ENCODE peak calls at places on chromosomes 11 and 22, in nine cellular contexts. V is RWPE1; R is GM23338; Q is CD4-positive, alpha-beta T cell; P is tibial artery; T is AG09309; U is fibroblast of mammary gland; K is GM13977; B is body of pancreas. I is an unnamed sample.

GRCh38 chr11:120228794-120229384 is 11.1 kb upstream of the POU2F3 start:
- DNase-seq in V (no peak), R (peak), Q (no peak), P (no peak), T (no peak), U (no peak), K (no peak), B (no peak), I (no peak)

GRCh38 chr11:1667906-1668305 is 29.1 kb upstream of the KRTAP5-6 start:
- DNase-seq in V (no peak), R (no peak), Q (no peak), P (peak), T (no peak), U (no peak), K (no peak), B (no peak), I (no peak)

GRCh38 chr11:2674681-2675131 is 25.1 kb downstream of the KCNQ1OT1 start:
- DNase-seq in V (no peak), R (peak), Q (no peak), P (peak), T (no peak), U (no peak), K (no peak), B (peak), I (no peak)

GRCh38 chr22:49788492-49788891 is 39.2 kb downstream of the BRD1 start:
- DNase-seq in V (no peak), R (no peak), Q (no peak), P (peak), T (no peak), U (peak), K (no peak), B (peak), I (no peak)

GRCh38 chr22:47606426-47606825 is 844.0 kb downstream of the TBC1D22A start:
- DNase-seq in V (no peak), R (no peak), Q (no peak), P (peak), T (no peak), U (no peak), K (no peak), B (no peak), I (no peak)

GRCh38 chr11:66341502-66342126 is 3.3 kb downstream of the BRMS1 start:
- DNase-seq in V (no peak), R (no peak), Q (no peak), P (no peak), T (no peak), U (no peak), K (no peak), B (no peak), I (no peak)

GRCh38 chr22:37043828-37044538 is 7.6 kb upstream of the KCTD17 start:
- DNase-seq in V (no peak), R (peak), Q (no peak), P (no peak), T (no peak), U (peak), K (peak), B (peak), I (peak)

GRCh38 chr22:24421428-24421931 is 5.9 kb upstream of the ADORA2A start:
- DNase-seq in V (no peak), R (peak), Q (peak), P (no peak), T (no peak), U (no peak), K (peak), B (no peak), I (peak)

GRCh38 chr11:76712125-76712524 is 41.6 kb upstream of the LRRC32 start:
- DNase-seq in V (no peak), R (no peak), Q (no peak), P (no peak), T (no peak), U (no peak), K (no peak), B (no peak), I (no peak)

GRCh38 chr22:19741053-19741452 is 17.7 kb downstream of the GP1BB start:
- DNase-seq in V (no peak), R (no peak), Q (no peak), P (no peak), T (no peak), U (no peak), K (no peak), B (no peak), I (no peak)

GRCh38 chr22:31082606-31083376 is 1.7 kb downstream of the SMTN start:
- DNase-seq in V (no peak), R (peak), Q (peak), P (peak), T (no peak), U (peak), K (peak), B (peak), I (peak)

GRCh38 chr11:125990244-125990643 is 44.4 kb downstream of the VSIG10L2 start:
- DNase-seq in V (no peak), R (no peak), Q (no peak), P (no peak), T (peak), U (peak), K (no peak), B (peak), I (peak)

GRCh38 chr22:17920992-17921650 is 103.2 kb downstream of the MICAL3 start:
- DNase-seq in V (no peak), R (no peak), Q (no peak), P (no peak), T (no peak), U (peak), K (no peak), B (no peak), I (no peak)

GRCh38 chr11:868802-869201 is 26.1 kb downstream of the TSPAN4 start:
- DNase-seq in V (no peak), R (no peak), Q (no peak), P (no peak), T (no peak), U (no peak), K (no peak), B (no peak), I (no peak)

GRCh38 chr11:69000831-69001245 is 12.2 kb downstream of the MRGPRF start:
- DNase-seq in V (peak), R (peak), Q (no peak), P (peak), T (peak), U (peak), K (no peak), B (peak), I (no peak)

GRCh38 chr22:17830041-17830961 is 56.0 kb upstream of the BID start:
- DNase-seq in V (peak), R (peak), Q (peak), P (peak), T (peak), U (peak), K (peak), B (peak), I (peak)

GRCh38 chr22:33105501-33105911 is 47.3 kb upstream of the SYN3 start:
- DNase-seq in V (peak), R (no peak), Q (no peak), P (no peak), T (no peak), U (peak), K (no peak), B (no peak), I (no peak)

GRCh38 chr11:19984048-19984742 is 176.1 kb downstream of the DBX1 start:
- DNase-seq in V (no peak), R (no peak), Q (no peak), P (no peak), T (no peak), U (no peak), K (no peak), B (no peak), I (no peak)

GRCh38 chr11:103709366-103709765 is 327.1 kb upstream of the DDI1 start:
- DNase-seq in V (no peak), R (no peak), Q (no peak), P (no peak), T (no peak), U (no peak), K (no peak), B (no peak), I (no peak)

GRCh38 chr11:13216019-13217006 is 61.3 kb upstream of the BMAL1 start:
- DNase-seq in V (peak), R (peak), Q (no peak), P (peak), T (peak), U (peak), K (no peak), B (no peak), I (peak)

GRCh38 chr11:73223998-73224730 is 6.1 kb downstream of the P2RY2 start:
- DNase-seq in V (no peak), R (no peak), Q (no peak), P (peak), T (no peak), U (no peak), K (peak), B (no peak), I (no peak)

GRCh38 chr11:57344826-57345225 is 6.7 kb downstream of the P2RX3 start:
- DNase-seq in V (no peak), R (no peak), Q (no peak), P (no peak), T (no peak), U (no peak), K (no peak), B (no peak), I (no peak)

GRCh38 chr11:65125197-65126056 is 3.3 kb downstream of the MRPL49 start:
- DNase-seq in V (no peak), R (no peak), Q (no peak), P (peak), T (no peak), U (no peak), K (no peak), B (no peak), I (no peak)

GRCh38 chr11:34180045-34180813 is 74.8 kb downstream of the NAT10 start:
- DNase-seq in V (no peak), R (no peak), Q (no peak), P (no peak), T (no peak), U (no peak), K (peak), B (no peak), I (peak)

DNA sequence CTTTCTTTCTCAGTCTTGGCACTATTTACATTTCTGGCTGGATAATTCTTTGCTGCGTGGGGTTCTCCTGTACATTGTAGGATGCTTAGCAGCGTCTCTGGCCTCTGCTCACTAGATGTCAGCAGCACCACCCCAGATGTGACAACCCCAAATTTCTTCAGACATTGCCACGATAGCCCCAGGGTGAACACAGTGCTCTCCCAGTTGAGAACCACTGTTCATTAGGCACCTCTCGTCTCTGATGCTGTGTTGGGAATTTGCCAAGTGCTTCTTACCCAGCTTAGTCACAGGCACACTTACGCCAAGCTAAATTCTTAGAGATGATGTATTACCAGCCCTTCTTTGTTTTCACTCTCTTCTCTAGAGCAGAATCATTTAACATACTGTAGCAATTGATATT is 9.4 kb downstream of the TRIM6 start:
- DNase-seq in V (peak), R (no peak), Q (no peak), P (no peak), T (peak), U (peak), K (no peak), B (no peak), I (no peak)
- TF ChIP-seq CTCF in V (no peak), R (no peak), Q (no peak), P (no peak), T (peak), U (no peak), K (peak), B (no peak), I (no peak)

DNA sequence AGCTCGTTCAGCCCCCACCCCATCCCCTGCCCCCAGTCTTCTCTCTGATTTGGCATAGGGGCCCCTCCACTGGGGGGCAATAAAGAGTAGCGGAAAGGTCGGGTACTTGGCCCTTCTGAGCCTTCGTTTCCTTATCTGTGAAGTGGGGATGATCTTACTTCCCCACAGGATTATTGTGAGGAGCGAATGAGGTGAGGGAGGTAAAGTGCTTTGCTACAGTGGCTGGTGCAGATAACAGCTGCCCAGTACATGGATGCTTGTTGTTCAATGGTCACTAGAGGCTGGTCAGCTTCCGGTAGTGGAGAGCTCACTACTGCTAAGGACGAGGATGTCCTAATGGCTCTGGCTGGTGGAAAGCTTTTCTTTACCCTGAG is 101.2 kb downstream of the CEP164 start:
- DNase-seq in V (no peak), R (peak), Q (no peak), P (peak), T (no peak), U (no peak), K (no peak), B (no peak), I (no peak)
- TF ChIP-seq CTCF in V (no peak), R (peak), Q (no peak), P (no peak), T (no peak), U (no peak), K (peak), B (no peak), I (no peak)

GRCh38 chr11:16474659-16475058 is 118.3 kb upstream of the SOX6 start:
- DNase-seq in V (no peak), R (no peak), Q (no peak), P (no peak), T (no peak), U (no peak), K (no peak), B (no peak), I (no peak)
- TF ChIP-seq CTCF in V (no peak), R (no peak), Q (no peak), P (no peak), T (no peak), U (no peak), K (no peak), B (no peak), I (no peak)

DNA sequence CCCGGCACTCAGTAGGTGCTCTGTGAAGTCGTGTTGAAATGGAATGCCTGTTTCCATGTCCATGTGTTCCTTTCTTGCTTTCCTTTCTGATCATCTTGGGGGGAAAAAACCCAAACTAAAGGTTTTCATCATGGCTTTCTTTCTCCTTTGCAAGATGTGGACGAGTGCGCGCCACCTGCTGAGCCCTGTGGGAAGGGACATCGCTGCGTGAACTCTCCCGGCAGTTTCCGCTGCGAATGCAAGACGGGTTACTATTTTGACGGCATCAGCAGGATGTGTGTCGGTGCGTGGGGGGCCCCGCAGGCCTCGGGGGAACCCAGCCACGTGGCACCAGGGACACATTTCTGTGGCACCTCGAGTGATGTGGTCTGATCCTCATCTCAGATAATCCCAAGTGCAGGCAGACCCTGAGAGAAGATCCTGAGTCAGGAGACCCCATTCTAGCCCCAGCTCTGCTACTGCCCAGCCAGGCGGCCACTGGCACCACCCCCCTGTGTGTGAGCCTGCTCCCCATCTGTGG is 39.4 kb downstream of the FBLN1 start:
- DNase-seq in V (no peak), R (no peak), Q (no peak), P (no peak), T (no peak), U (no peak), K (no peak), B (no peak), I (no peak)
- TF ChIP-seq CTCF in V (no peak), R (no peak), Q (no peak), P (no peak), T (no peak), U (no peak), K (no peak), B (no peak), I (no peak)

GRCh38 chr22:39269095-39269827 is 24.5 kb upstream of the PDGFB start:
- DNase-seq in V (no peak), R (no peak), Q (no peak), P (no peak), T (no peak), U (no peak), K (no peak), B (no peak), I (no peak)
- TF ChIP-seq CTCF in V (no peak), R (no peak), Q (no peak), P (no peak), T (no peak), U (no peak), K (no peak), B (no peak), I (no peak)

GRCh38 chr11:132848336-132848735 is 684.0 kb downstream of the OPCML start:
- DNase-seq in V (no peak), R (no peak), Q (no peak), P (no peak), T (peak), U (no peak), K (no peak), B (no peak), I (no peak)

GRCh38 chr11:132844956-132845355 is 687.3 kb downstream of the OPCML start:
- DNase-seq in V (peak), R (no peak), Q (no peak), P (no peak), T (peak), U (peak), K (no peak), B (no peak), I (no peak)

GRCh38 chr11:132851247-132851646 is 681.1 kb downstream of the OPCML start:
- DNase-seq in V (no peak), R (no peak), Q (no peak), P (no peak), T (no peak), U (no peak), K (no peak), B (no peak), I (no peak)

GRCh38 chr11:132850106-132850505 is 682.2 kb downstream of the OPCML start:
- DNase-seq in V (no peak), R (no peak), Q (no peak), P (no peak), T (no peak), U (no peak), K (no peak), B (no peak), I (no peak)

GRCh38 chr11:132846080-132846479 is 686.2 kb downstream of the OPCML start:
- DNase-seq in V (no peak), R (peak), Q (no peak), P (no peak), T (no peak), U (no peak), K (no peak), B (no peak), I (no peak)
- TF ChIP-seq CTCF in V (no peak), R (peak), Q (no peak), P (no peak), T (no peak), U (no peak), K (no peak), B (no peak), I (no peak)

GRCh38 chr11:35307221-35307621 is 112.1 kb downstream of the SLC1A2 start:
- DNase-seq in V (no peak), R (no peak), Q (no peak), P (no peak), T (no peak), U (no peak), K (no peak), B (no peak), I (no peak)

GRCh38 chr11:35303596-35304392 is 115.6 kb downstream of the SLC1A2 start:
- DNase-seq in V (no peak), R (no peak), Q (no peak), P (peak), T (peak), U (peak), K (no peak), B (peak), I (no peak)

GRCh38 chr11:35304393-35304790 is 115.0 kb downstream of the SLC1A2 start:
- DNase-seq in V (no peak), R (no peak), Q (no peak), P (no peak), T (peak), U (peak), K (peak), B (no peak), I (peak)

GRCh38 chr11:35304900-35305299 is 114.5 kb downstream of the SLC1A2 start:
- DNase-seq in V (no peak), R (no peak), Q (no peak), P (no peak), T (no peak), U (no peak), K (no peak), B (no peak), I (no peak)

DNA sequence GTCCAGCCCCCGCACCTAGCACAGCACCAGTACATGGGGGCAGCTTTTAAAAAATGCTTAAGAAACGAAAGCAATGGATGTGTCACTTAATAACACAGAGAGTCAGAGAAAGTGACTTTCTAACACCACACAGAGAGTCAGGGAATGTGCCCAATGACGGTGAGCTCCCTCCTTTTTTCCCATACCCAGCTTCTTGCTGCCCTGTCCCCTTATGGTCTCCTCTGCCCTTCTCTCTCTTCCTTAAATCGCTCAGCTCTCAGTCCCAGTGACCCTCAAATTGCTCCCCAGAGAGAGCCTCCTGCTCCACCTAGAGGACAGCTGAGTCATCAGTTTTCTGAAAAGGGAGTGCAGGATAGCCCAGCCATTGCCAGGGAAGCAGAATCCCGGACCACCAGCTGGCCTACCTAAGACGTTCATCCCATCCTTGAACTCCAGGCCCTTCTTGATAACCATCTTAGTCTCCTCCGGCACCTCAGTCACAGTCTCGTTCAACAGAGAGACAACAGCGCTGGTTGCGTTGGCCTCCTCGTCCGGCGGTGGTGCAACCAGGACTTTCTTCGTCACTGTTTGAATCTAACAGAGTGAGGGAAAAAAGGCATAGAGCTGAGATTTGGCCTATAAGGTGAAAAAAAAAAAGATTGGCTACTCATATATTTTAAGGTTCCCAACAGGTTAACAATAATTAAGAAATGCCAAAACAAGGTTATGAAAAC is 113.5 kb downstream of the SLC1A2 start:
- DNase-seq in V (peak), R (peak), Q (peak), P (no peak), T (no peak), U (peak), K (peak), B (peak), I (peak)
- TF ChIP-seq CTCF in V (peak), R (peak), Q (peak), P (peak), T (peak), U (peak), K (peak), B (peak), I (peak)

DNA sequence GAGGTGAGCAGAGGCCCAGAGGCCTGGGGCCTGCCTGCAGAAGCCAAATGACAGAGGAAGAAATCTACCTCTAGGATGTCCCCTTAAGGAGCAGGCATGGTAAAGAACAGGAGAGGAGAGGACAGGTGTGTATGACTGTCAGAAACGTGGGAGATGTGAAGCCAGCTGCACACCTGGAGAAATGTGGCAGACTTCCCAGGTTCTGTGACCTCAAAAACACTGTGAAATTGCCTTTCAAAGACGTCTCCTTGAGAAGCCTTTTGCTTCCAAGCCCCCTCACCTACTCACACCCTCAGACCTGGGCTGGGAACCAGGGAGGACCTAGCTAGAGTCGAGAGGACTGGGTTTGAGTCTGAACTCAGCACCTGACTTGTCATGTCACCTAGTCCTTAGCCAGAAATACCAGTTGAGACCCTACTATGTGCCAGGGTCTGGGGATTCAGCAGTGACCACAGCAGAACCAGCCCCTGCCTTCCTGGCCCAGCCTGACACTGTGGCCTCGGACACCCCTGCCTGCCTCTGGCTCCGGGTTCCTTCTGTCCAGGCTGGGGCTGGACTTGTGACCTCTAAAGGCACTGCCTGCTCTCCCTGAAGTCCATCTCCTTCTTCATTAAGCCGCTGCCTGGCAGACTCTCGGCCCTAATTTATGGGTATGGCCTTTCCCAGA is 5.6 kb downstream of the TPBGL start:
- DNase-seq in V (no peak), R (no peak), Q (no peak), P (peak), T (no peak), U (no peak), K (no peak), B (peak), I (no peak)
- TF ChIP-seq CTCF in V (no peak), R (no peak), Q (no peak), P (no peak), T (no peak), U (no peak), K (no peak), B (no peak), I (no peak)

GRCh38 chr11:46410021-46410420 is 18.4 kb upstream of the CHRM4 start:
- DNase-seq in V (no peak), R (peak), Q (no peak), P (peak), T (no peak), U (peak), K (no peak), B (no peak), I (no peak)
- TF ChIP-seq CTCF in V (no peak), R (peak), Q (no peak), P (no peak), T (no peak), U (peak), K (no peak), B (no peak), I (no peak)